ENCODE peak calls at places on chromosome 17, in five cellular contexts. One of them, this sample, is unnamed.

GRCh38 chr17:8991514-8992285 is 26.2 kb upstream of the PIK3R5 start:
- DNase-seq in left ventricle myocardium superior: peak; percentile 43
- DNase-seq in stimulated activated CD4-positive, alpha-beta T cell treated with anti-CD3 and anti-CD28 coated beads, Interleukin-1b, Interleukin-23, amount 100 ng/mL, for 48 hours: peak; percentile 69
- DNase-seq in ovary: peak; percentile 34
- DNase-seq in activated CD4-positive, alpha-beta T cell treated with anti-CD3 and anti-CD28 coated beads, Interleukin-2, amount 50 U/mL, for 24 hours: peak; percentile 65
- DNase-seq in this sample: peak; percentile 49

GRCh38 chr17:78168906-78169793 is 769 bp downstream of the SYNGR2 start:
- DNase-seq in left ventricle myocardium superior: peak; percentile 74
- DNase-seq in stimulated activated CD4-positive, alpha-beta T cell treated with anti-CD3 and anti-CD28 coated beads, Interleukin-1b, Interleukin-23, amount 100 ng/mL, for 48 hours: peak; percentile 56
- DNase-seq in ovary: peak; percentile 60
- DNase-seq in activated CD4-positive, alpha-beta T cell treated with anti-CD3 and anti-CD28 coated beads, Interleukin-2, amount 50 U/mL, for 24 hours: peak; percentile 55
- DNase-seq in this sample: peak; percentile 66

GRCh38 chr17:80632046-80632581 is 87.5 kb downstream of the RPTOR start:
- DNase-seq in left ventricle myocardium superior: no peak
- DNase-seq in stimulated activated CD4-positive, alpha-beta T cell treated with anti-CD3 and anti-CD28 coated beads, Interleukin-1b, Interleukin-23, amount 100 ng/mL, for 48 hours: no peak
- DNase-seq in ovary: no peak
- DNase-seq in activated CD4-positive, alpha-beta T cell treated with anti-CD3 and anti-CD28 coated beads, Interleukin-2, amount 50 U/mL, for 24 hours: no peak
- DNase-seq in this sample: no peak

GRCh38 chr17:61669522-61669921 is 78.5 kb upstream of the NACA2 start:
- DNase-seq in left ventricle myocardium superior: no peak
- DNase-seq in stimulated activated CD4-positive, alpha-beta T cell treated with anti-CD3 and anti-CD28 coated beads, Interleukin-1b, Interleukin-23, amount 100 ng/mL, for 48 hours: no peak
- DNase-seq in ovary: no peak
- DNase-seq in activated CD4-positive, alpha-beta T cell treated with anti-CD3 and anti-CD28 coated beads, Interleukin-2, amount 50 U/mL, for 24 hours: no peak
- DNase-seq in this sample: no peak

GRCh38 chr17:2025622-2026309 is 632 bp upstream of the RTN4RL1 start:
- DNase-seq in left ventricle myocardium superior: peak; percentile 86
- DNase-seq in stimulated activated CD4-positive, alpha-beta T cell treated with anti-CD3 and anti-CD28 coated beads, Interleukin-1b, Interleukin-23, amount 100 ng/mL, for 48 hours: no peak
- DNase-seq in ovary: peak; percentile 81
- DNase-seq in activated CD4-positive, alpha-beta T cell treated with anti-CD3 and anti-CD28 coated beads, Interleukin-2, amount 50 U/mL, for 24 hours: no peak
- DNase-seq in this sample: peak; percentile 88

GRCh38 chr17:77233127-77233526 is 92.4 kb downstream of the SEC14L1 start:
- DNase-seq in left ventricle myocardium superior: no peak
- DNase-seq in stimulated activated CD4-positive, alpha-beta T cell treated with anti-CD3 and anti-CD28 coated beads, Interleukin-1b, Interleukin-23, amount 100 ng/mL, for 48 hours: no peak
- DNase-seq in ovary: no peak
- DNase-seq in activated CD4-positive, alpha-beta T cell treated with anti-CD3 and anti-CD28 coated beads, Interleukin-2, amount 50 U/mL, for 24 hours: no peak
- DNase-seq in this sample: no peak

GRCh38 chr17:31190351-31190750 is 95.6 kb downstream of the NF1 start:
- DNase-seq in left ventricle myocardium superior: no peak
- DNase-seq in stimulated activated CD4-positive, alpha-beta T cell treated with anti-CD3 and anti-CD28 coated beads, Interleukin-1b, Interleukin-23, amount 100 ng/mL, for 48 hours: no peak
- DNase-seq in ovary: no peak
- DNase-seq in activated CD4-positive, alpha-beta T cell treated with anti-CD3 and anti-CD28 coated beads, Interleukin-2, amount 50 U/mL, for 24 hours: no peak
- DNase-seq in this sample: no peak

GRCh38 chr17:27326585-27326984 is 32.7 kb downstream of the WSB1 start:
- DNase-seq in left ventricle myocardium superior: no peak
- DNase-seq in stimulated activated CD4-positive, alpha-beta T cell treated with anti-CD3 and anti-CD28 coated beads, Interleukin-1b, Interleukin-23, amount 100 ng/mL, for 48 hours: no peak
- DNase-seq in ovary: no peak
- DNase-seq in activated CD4-positive, alpha-beta T cell treated with anti-CD3 and anti-CD28 coated beads, Interleukin-2, amount 50 U/mL, for 24 hours: no peak
- DNase-seq in this sample: no peak

GRCh38 chr17:32627233-32628008 is 140.6 kb downstream of the CDK5R1 start:
- DNase-seq in left ventricle myocardium superior: no peak
- DNase-seq in stimulated activated CD4-positive, alpha-beta T cell treated with anti-CD3 and anti-CD28 coated beads, Interleukin-1b, Interleukin-23, amount 100 ng/mL, for 48 hours: no peak
- DNase-seq in ovary: peak; percentile 36
- DNase-seq in activated CD4-positive, alpha-beta T cell treated with anti-CD3 and anti-CD28 coated beads, Interleukin-2, amount 50 U/mL, for 24 hours: no peak
- DNase-seq in this sample: peak; percentile 26

GRCh38 chr17:55441544-55441943 is 19.9 kb upstream of the MMD start:
- DNase-seq in left ventricle myocardium superior: no peak
- DNase-seq in stimulated activated CD4-positive, alpha-beta T cell treated with anti-CD3 and anti-CD28 coated beads, Interleukin-1b, Interleukin-23, amount 100 ng/mL, for 48 hours: no peak
- DNase-seq in ovary: no peak
- DNase-seq in activated CD4-positive, alpha-beta T cell treated with anti-CD3 and anti-CD28 coated beads, Interleukin-2, amount 50 U/mL, for 24 hours: no peak
- DNase-seq in this sample: no peak

GRCh38 chr17:74603746-74604145 is 11.7 kb upstream of the CD300LD start:
- DNase-seq in left ventricle myocardium superior: no peak
- DNase-seq in stimulated activated CD4-positive, alpha-beta T cell treated with anti-CD3 and anti-CD28 coated beads, Interleukin-1b, Interleukin-23, amount 100 ng/mL, for 48 hours: no peak
- DNase-seq in ovary: no peak
- DNase-seq in activated CD4-positive, alpha-beta T cell treated with anti-CD3 and anti-CD28 coated beads, Interleukin-2, amount 50 U/mL, for 24 hours: no peak
- DNase-seq in this sample: no peak

GRCh38 chr17:17870292-17870691 is 33.5 kb upstream of the SREBF1 start:
- DNase-seq in left ventricle myocardium superior: no peak
- DNase-seq in stimulated activated CD4-positive, alpha-beta T cell treated with anti-CD3 and anti-CD28 coated beads, Interleukin-1b, Interleukin-23, amount 100 ng/mL, for 48 hours: no peak
- DNase-seq in ovary: no peak
- DNase-seq in activated CD4-positive, alpha-beta T cell treated with anti-CD3 and anti-CD28 coated beads, Interleukin-2, amount 50 U/mL, for 24 hours: no peak
- DNase-seq in this sample: no peak

GRCh38 chr17:70945386-70945785 is 776.1 kb downstream of the KCNJ2 start:
- DNase-seq in left ventricle myocardium superior: no peak
- DNase-seq in stimulated activated CD4-positive, alpha-beta T cell treated with anti-CD3 and anti-CD28 coated beads, Interleukin-1b, Interleukin-23, amount 100 ng/mL, for 48 hours: no peak
- DNase-seq in ovary: no peak
- DNase-seq in activated CD4-positive, alpha-beta T cell treated with anti-CD3 and anti-CD28 coated beads, Interleukin-2, amount 50 U/mL, for 24 hours: no peak
- DNase-seq in this sample: no peak

GRCh38 chr17:62964506-62964905 is 1.5 kb upstream of the TANC2 start:
- DNase-seq in left ventricle myocardium superior: no peak
- DNase-seq in stimulated activated CD4-positive, alpha-beta T cell treated with anti-CD3 and anti-CD28 coated beads, Interleukin-1b, Interleukin-23, amount 100 ng/mL, for 48 hours: no peak
- DNase-seq in ovary: no peak
- DNase-seq in activated CD4-positive, alpha-beta T cell treated with anti-CD3 and anti-CD28 coated beads, Interleukin-2, amount 50 U/mL, for 24 hours: no peak
- DNase-seq in this sample: no peak

GRCh38 chr17:78746263-78746948 is 35.7 kb downstream of the CYTH1 start:
- DNase-seq in left ventricle myocardium superior: no peak
- DNase-seq in stimulated activated CD4-positive, alpha-beta T cell treated with anti-CD3 and anti-CD28 coated beads, Interleukin-1b, Interleukin-23, amount 100 ng/mL, for 48 hours: no peak
- DNase-seq in ovary: no peak
- DNase-seq in activated CD4-positive, alpha-beta T cell treated with anti-CD3 and anti-CD28 coated beads, Interleukin-2, amount 50 U/mL, for 24 hours: no peak
- DNase-seq in this sample: no peak

GRCh38 chr17:31254654-31255053 is 42.4 kb downstream of the OMG start:
- DNase-seq in left ventricle myocardium superior: no peak
- DNase-seq in stimulated activated CD4-positive, alpha-beta T cell treated with anti-CD3 and anti-CD28 coated beads, Interleukin-1b, Interleukin-23, amount 100 ng/mL, for 48 hours: no peak
- DNase-seq in ovary: no peak
- DNase-seq in activated CD4-positive, alpha-beta T cell treated with anti-CD3 and anti-CD28 coated beads, Interleukin-2, amount 50 U/mL, for 24 hours: no peak
- DNase-seq in this sample: no peak

GRCh38 chr17:55201609-55201932 is 63.2 kb upstream of the HLF start:
- DNase-seq in left ventricle myocardium superior: no peak
- DNase-seq in stimulated activated CD4-positive, alpha-beta T cell treated with anti-CD3 and anti-CD28 coated beads, Interleukin-1b, Interleukin-23, amount 100 ng/mL, for 48 hours: no peak
- DNase-seq in ovary: no peak
- DNase-seq in activated CD4-positive, alpha-beta T cell treated with anti-CD3 and anti-CD28 coated beads, Interleukin-2, amount 50 U/mL, for 24 hours: no peak
- DNase-seq in this sample: no peak

GRCh38 chr17:798246-798645 is 16.1 kb downstream of the MRM3 start:
- DNase-seq in left ventricle myocardium superior: no peak
- DNase-seq in stimulated activated CD4-positive, alpha-beta T cell treated with anti-CD3 and anti-CD28 coated beads, Interleukin-1b, Interleukin-23, amount 100 ng/mL, for 48 hours: no peak
- DNase-seq in ovary: no peak
- DNase-seq in activated CD4-positive, alpha-beta T cell treated with anti-CD3 and anti-CD28 coated beads, Interleukin-2, amount 50 U/mL, for 24 hours: no peak
- DNase-seq in this sample: no peak

GRCh38 chr17:46191332-46192210 is 1.7 kb downstream of the KANSL1 start:
- DNase-seq in left ventricle myocardium superior: no peak
- DNase-seq in stimulated activated CD4-positive, alpha-beta T cell treated with anti-CD3 and anti-CD28 coated beads, Interleukin-1b, Interleukin-23, amount 100 ng/mL, for 48 hours: no peak
- DNase-seq in ovary: no peak
- DNase-seq in activated CD4-positive, alpha-beta T cell treated with anti-CD3 and anti-CD28 coated beads, Interleukin-2, amount 50 U/mL, for 24 hours: no peak
- DNase-seq in this sample: peak; percentile 40

This sample was measured in adrenal gland.